ENCODE peak calls at places on chromosomes 6 and 20, in ten cellular contexts. One of them, this sample, is unnamed.

GRCh38 chr6:37538107-37538506 is 38.4 kb upstream of the CCDC167 start:
- DNase-seq in tibial nerve: no peak
- DNase-seq in stimulated activated naive B cell treated with anti-CD40 and anti-IgM and Interleukin-4, amounts not matched to agents 10 μg/mL and 1 μg/mL and 100 μg/mL, for 72 hours: no peak
- DNase-seq in NCI-H774: no peak
- DNase-seq in NCI-H1105 treated with DMSO at 0.1 percent for 48 hours: no peak
- DNase-seq in GM13977: peak
- DNase-seq in H9: peak
- DNase-seq in Caki2: peak
- DNase-seq in NCI-H460: peak
- DNase-seq in NCI-H82: peak
- DNase-seq in this sample: no peak

GRCh38 chr6:148064406-148065134 is 278.1 kb upstream of the SASH1 start:
- DNase-seq in tibial nerve: no peak
- DNase-seq in stimulated activated naive B cell treated with anti-CD40 and anti-IgM and Interleukin-4, amounts not matched to agents 10 μg/mL and 1 μg/mL and 100 μg/mL, for 72 hours: no peak
- DNase-seq in NCI-H774: no peak
- DNase-seq in NCI-H1105 treated with DMSO at 0.1 percent for 48 hours: no peak
- DNase-seq in GM13977: no peak
- DNase-seq in H9: no peak
- DNase-seq in Caki2: peak
- DNase-seq in NCI-H460: no peak
- DNase-seq in NCI-H82: no peak
- DNase-seq in this sample: no peak

GRCh38 chr6:53794073-53794719 is 609 bp upstream of the LRRC1 start:
- DNase-seq in tibial nerve: peak
- DNase-seq in stimulated activated naive B cell treated with anti-CD40 and anti-IgM and Interleukin-4, amounts not matched to agents 10 μg/mL and 1 μg/mL and 100 μg/mL, for 72 hours: no peak
- DNase-seq in NCI-H774: peak
- DNase-seq in NCI-H1105 treated with DMSO at 0.1 percent for 48 hours: peak
- DNase-seq in GM13977: peak
- DNase-seq in H9: peak
- DNase-seq in Caki2: peak
- DNase-seq in NCI-H460: peak
- DNase-seq in NCI-H82: peak
- DNase-seq in this sample: peak

GRCh38 chr6:104952911-104953409 is 3.9 kb upstream of the LIN28B start:
- DNase-seq in tibial nerve: no peak
- DNase-seq in stimulated activated naive B cell treated with anti-CD40 and anti-IgM and Interleukin-4, amounts not matched to agents 10 μg/mL and 1 μg/mL and 100 μg/mL, for 72 hours: no peak
- DNase-seq in NCI-H774: no peak
- DNase-seq in NCI-H1105 treated with DMSO at 0.1 percent for 48 hours: no peak
- DNase-seq in GM13977: no peak
- DNase-seq in H9: peak
- DNase-seq in Caki2: no peak
- DNase-seq in NCI-H460: no peak
- DNase-seq in NCI-H82: no peak
- DNase-seq in this sample: no peak

GRCh38 chr6:118350881-118351430 is 197.1 kb upstream of the PLN start:
- DNase-seq in tibial nerve: no peak
- DNase-seq in stimulated activated naive B cell treated with anti-CD40 and anti-IgM and Interleukin-4, amounts not matched to agents 10 μg/mL and 1 μg/mL and 100 μg/mL, for 72 hours: no peak
- DNase-seq in NCI-H774: peak
- DNase-seq in NCI-H1105 treated with DMSO at 0.1 percent for 48 hours: peak
- DNase-seq in GM13977: no peak
- DNase-seq in H9: no peak
- DNase-seq in Caki2: no peak
- DNase-seq in NCI-H460: no peak
- DNase-seq in NCI-H82: no peak
- DNase-seq in this sample: peak

GRCh38 chr6:87789198-87789899 is 87.3 kb upstream of the AKIRIN2 start:
- DNase-seq in tibial nerve: peak
- DNase-seq in stimulated activated naive B cell treated with anti-CD40 and anti-IgM and Interleukin-4, amounts not matched to agents 10 μg/mL and 1 μg/mL and 100 μg/mL, for 72 hours: no peak
- DNase-seq in NCI-H774: no peak
- DNase-seq in NCI-H1105 treated with DMSO at 0.1 percent for 48 hours: peak
- DNase-seq in GM13977: no peak
- DNase-seq in H9: no peak
- DNase-seq in Caki2: peak
- DNase-seq in NCI-H460: peak
- DNase-seq in NCI-H82: no peak
- DNase-seq in this sample: no peak

GRCh38 chr6:80333342-80333741 is 226.9 kb downstream of the BCKDHB start:
- DNase-seq in tibial nerve: no peak
- DNase-seq in stimulated activated naive B cell treated with anti-CD40 and anti-IgM and Interleukin-4, amounts not matched to agents 10 μg/mL and 1 μg/mL and 100 μg/mL, for 72 hours: no peak
- DNase-seq in NCI-H774: peak
- DNase-seq in NCI-H1105 treated with DMSO at 0.1 percent for 48 hours: peak
- DNase-seq in GM13977: no peak
- DNase-seq in H9: no peak
- DNase-seq in Caki2: no peak
- DNase-seq in NCI-H460: no peak
- DNase-seq in NCI-H82: no peak
- DNase-seq in this sample: no peak

GRCh38 chr6:104855507-104855906 is 4.2 kb downstream of the HACE1 start:
- DNase-seq in tibial nerve: no peak
- DNase-seq in stimulated activated naive B cell treated with anti-CD40 and anti-IgM and Interleukin-4, amounts not matched to agents 10 μg/mL and 1 μg/mL and 100 μg/mL, for 72 hours: no peak
- DNase-seq in NCI-H774: no peak
- DNase-seq in NCI-H1105 treated with DMSO at 0.1 percent for 48 hours: no peak
- DNase-seq in GM13977: no peak
- DNase-seq in H9: no peak
- DNase-seq in Caki2: peak
- DNase-seq in NCI-H460: no peak
- DNase-seq in NCI-H82: no peak
- DNase-seq in this sample: no peak

GRCh38 chr6:129567374-129567773 is 142.6 kb downstream of the ARHGAP18 start:
- DNase-seq in tibial nerve: peak
- DNase-seq in stimulated activated naive B cell treated with anti-CD40 and anti-IgM and Interleukin-4, amounts not matched to agents 10 μg/mL and 1 μg/mL and 100 μg/mL, for 72 hours: no peak
- DNase-seq in NCI-H774: no peak
- DNase-seq in NCI-H1105 treated with DMSO at 0.1 percent for 48 hours: peak
- DNase-seq in GM13977: no peak
- DNase-seq in H9: peak
- DNase-seq in Caki2: no peak
- DNase-seq in NCI-H460: no peak
- DNase-seq in NCI-H82: peak
- DNase-seq in this sample: no peak

GRCh38 chr6:37862992-37863391 is 43.5 kb downstream of the ZFAND3 start:
- DNase-seq in tibial nerve: no peak
- DNase-seq in stimulated activated naive B cell treated with anti-CD40 and anti-IgM and Interleukin-4, amounts not matched to agents 10 μg/mL and 1 μg/mL and 100 μg/mL, for 72 hours: no peak
- DNase-seq in NCI-H774: no peak
- DNase-seq in NCI-H1105 treated with DMSO at 0.1 percent for 48 hours: no peak
- DNase-seq in GM13977: no peak
- DNase-seq in H9: no peak
- DNase-seq in Caki2: no peak
- DNase-seq in NCI-H460: no peak
- DNase-seq in NCI-H82: no peak
- DNase-seq in this sample: no peak

GRCh38 chr6:105459884-105460283 is 57.0 kb upstream of the PREP start:
- DNase-seq in tibial nerve: no peak
- DNase-seq in stimulated activated naive B cell treated with anti-CD40 and anti-IgM and Interleukin-4, amounts not matched to agents 10 μg/mL and 1 μg/mL and 100 μg/mL, for 72 hours: no peak
- DNase-seq in NCI-H774: no peak
- DNase-seq in NCI-H1105 treated with DMSO at 0.1 percent for 48 hours: no peak
- DNase-seq in GM13977: no peak
- DNase-seq in H9: no peak
- DNase-seq in Caki2: no peak
- DNase-seq in NCI-H460: no peak
- DNase-seq in NCI-H82: no peak
- DNase-seq in this sample: no peak

GRCh38 chr6:113776998-113777397 is 80.1 kb upstream of the MARCKS start:
- DNase-seq in tibial nerve: no peak
- DNase-seq in stimulated activated naive B cell treated with anti-CD40 and anti-IgM and Interleukin-4, amounts not matched to agents 10 μg/mL and 1 μg/mL and 100 μg/mL, for 72 hours: no peak
- DNase-seq in NCI-H774: no peak
- DNase-seq in NCI-H1105 treated with DMSO at 0.1 percent for 48 hours: no peak
- DNase-seq in GM13977: no peak
- DNase-seq in H9: peak
- DNase-seq in Caki2: no peak
- DNase-seq in NCI-H460: no peak
- DNase-seq in NCI-H82: no peak
- DNase-seq in this sample: peak

GRCh38 chr6:142378138-142378875 is 76.5 kb downstream of the ADGRG6 start:
- DNase-seq in tibial nerve: no peak
- DNase-seq in stimulated activated naive B cell treated with anti-CD40 and anti-IgM and Interleukin-4, amounts not matched to agents 10 μg/mL and 1 μg/mL and 100 μg/mL, for 72 hours: no peak
- DNase-seq in NCI-H774: no peak
- DNase-seq in NCI-H1105 treated with DMSO at 0.1 percent for 48 hours: peak
- DNase-seq in GM13977: no peak
- DNase-seq in H9: no peak
- DNase-seq in Caki2: peak
- DNase-seq in NCI-H460: peak
- DNase-seq in NCI-H82: peak
- DNase-seq in this sample: no peak

GRCh38 chr20:37526238-37526838 is 1.3 kb downstream of the BLCAP start:
- DNase-seq in tibial nerve: no peak
- DNase-seq in stimulated activated naive B cell treated with anti-CD40 and anti-IgM and Interleukin-4, amounts not matched to agents 10 μg/mL and 1 μg/mL and 100 μg/mL, for 72 hours: no peak
- DNase-seq in NCI-H774: no peak
- DNase-seq in NCI-H1105 treated with DMSO at 0.1 percent for 48 hours: no peak
- DNase-seq in GM13977: no peak
- DNase-seq in H9: peak
- DNase-seq in Caki2: peak
- DNase-seq in NCI-H460: no peak
- DNase-seq in NCI-H82: peak
- DNase-seq in this sample: no peak

This sample was measured in NCI-H2029 treated with DMSO at 0.1 percent for 48 hours.